ENCODE peak calls at places on chromosome X, in four cellular contexts. U, N, Y and S are unnamed samples.

GRCh38 chrX:69501433-69501832 is 2.7 kb upstream of the NALF2 start:
- DNase-seq in U (no peak), Y (peak), N (no peak), S (no peak)

GRCh38 chrX:38973327-38973726 is 172.1 kb downstream of the MID1IP1 start:
- DNase-seq in N (no peak), U (no peak), Y (no peak), S (no peak)

GRCh38 chrX:23246001-23246400 is 88.6 kb upstream of the PTCHD1 start:
- DNase-seq in U (no peak), N (no peak), Y (no peak), S (no peak)

GRCh38 chrX:47483310-47484268 is 567 bp upstream of the ZNF41 start:
- DNase-seq in N (no peak), Y (peak), U (peak), S (no peak)

GRCh38 chrX:39705299-39705698 is 392.5 kb downstream of the BCOR start:
- DNase-seq in N (peak), Y (no peak), U (no peak), S (no peak)

GRCh38 chrX:143536176-143536575 is 18.9 kb upstream of the SPANXN3 start:
- DNase-seq in Y (no peak), U (no peak), N (no peak), S (no peak)

GRCh38 chrX:31661280-31661679 is 589.4 kb upstream of the FTHL17 start:
- DNase-seq in N (no peak), Y (no peak), U (no peak), S (no peak)

GRCh38 chrX:70044541-70045245 is 5.0 kb downstream of the AWAT2 start:
- DNase-seq in Y (no peak), U (no peak), N (no peak), S (no peak)

GRCh38 chrX:52983526-52983925 is 25.2 kb upstream of the FAM156A start:
- DNase-seq in Y (no peak), N (no peak), U (no peak), S (no peak)

GRCh38 chrX:35682481-35682880 is 115.7 kb upstream of the MAGEB16 start:
- DNase-seq in Y (no peak), U (no peak), N (no peak), S (no peak)

GRCh38 chrX:132631579-132632232 is 142.9 kb upstream of the MBNL3 start:
- DNase-seq in N (peak), U (peak), Y (peak), S (no peak)

GRCh38 chrX:70979136-70979762 is 48.4 kb upstream of the SLC7A3 start:
- DNase-seq in U (peak), N (no peak), Y (peak), S (no peak)

GRCh38 chrX:153944140-153944799 is at the start of gene RENBP:
- DNase-seq in N (peak), U (peak), Y (no peak), S (no peak)

GRCh38 chrX:300334-300733 is 18.3 kb downstream of the GTPBP6 start:
- DNase-seq in N (no peak), Y (no peak), U (no peak), S (no peak)

GRCh38 chrX:154470914-154471568 is 8.0 kb downstream of the LAGE3 start:
- DNase-seq in U (no peak), N (no peak), Y (no peak), S (no peak)

GRCh38 chrX:72297953-72298730 is 7.6 kb downstream of the CITED1 start:
- DNase-seq in U (peak), Y (peak), N (no peak), S (no peak)

GRCh38 chrX:101136235-101136634 is 38.2 kb downstream of the CENPI start:
- DNase-seq in U (no peak), N (no peak), Y (no peak), S (no peak)

GRCh38 chrX:34612036-34612435 is 45.0 kb downstream of the TMEM47 start:
- DNase-seq in N (no peak), Y (no peak), U (no peak), S (no peak)

GRCh38 chrX:41010188-41010846 is 74.9 kb upstream of the USP9X start:
- DNase-seq in Y (peak), U (peak), N (peak), S (no peak)

GRCh38 chrX:132685276-132685675 is 196.4 kb upstream of the MBNL3 start:
- DNase-seq in Y (no peak), N (no peak), U (no peak), S (no peak)

GRCh38 chrX:124346064-124346876 is at the start of gene SH2D1A:
- DNase-seq in N (no peak), Y (no peak), U (no peak), S (no peak)

GRCh38 chrX:65926095-65927019 is 113.5 kb downstream of the VSIG4 start:
- DNase-seq in Y (no peak), U (no peak), N (peak), S (peak)

GRCh38 chrX:153766098-153766817 is 2.2 kb downstream of the PLXNB3 start:
- DNase-seq in U (peak), N (peak), Y (peak), S (no peak)

GRCh38 chrX:103310592-103311400 is at the start of gene BEX2:
- DNase-seq in N (peak), U (peak), Y (no peak), S (no peak)

DNA sequence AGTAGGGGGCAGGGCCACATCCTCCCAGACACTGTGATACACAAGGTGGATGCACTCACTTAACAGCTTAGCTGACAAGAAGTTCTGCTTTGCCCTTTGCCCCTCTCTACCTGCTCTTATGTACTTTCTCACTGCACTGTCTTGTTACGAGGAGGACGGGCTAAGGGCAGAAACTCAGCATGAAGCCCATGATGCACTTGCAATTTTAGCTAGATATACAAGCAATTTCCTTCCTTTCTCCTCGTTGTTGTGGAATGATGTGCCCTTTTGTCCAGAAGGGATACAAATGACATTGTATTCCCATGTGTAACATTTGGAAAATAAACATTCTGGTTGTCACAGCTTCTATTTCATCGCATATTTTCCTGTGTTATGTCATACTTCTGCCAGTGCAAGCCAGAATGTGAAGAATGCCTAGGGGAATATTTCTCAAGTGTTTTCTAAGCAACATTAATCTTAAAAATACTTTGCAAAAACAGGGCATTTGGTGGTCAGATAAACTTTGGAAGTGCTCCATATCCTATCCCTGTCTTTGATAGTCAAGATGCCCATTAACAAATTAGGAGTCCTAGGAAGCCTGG is 47.2 kb downstream of the MAOA start:
- DNase-seq in Y (peak), U (no peak), N (no peak), S (no peak)
- TF ChIP-seq SIN3A in Y (no peak), U (no peak), N (no peak), S (no peak)

GRCh38 chrX:142233400-142233799 is 28.3 kb upstream of the MAGEC2 start:
- DNase-seq in U (no peak), N (no peak), Y (no peak), S (no peak)
- TF ChIP-seq RAD21 in U (no peak), N (no peak), Y (no peak), S (no peak)

GRCh38 chrX:150365953-150366911 is 3.1 kb downstream of the MAMLD1 start:
- DNase-seq in N (peak), Y (no peak), U (no peak), S (no peak)
- TF ChIP-seq FOXM1 in N (no peak), Y (no peak), U (no peak), S (no peak)

GRCh38 chrX:46180258-46180687 is 364.9 kb downstream of the ZNF674 start:
- DNase-seq in Y (peak), N (no peak), U (no peak), S (peak)
- TF ChIP-seq SIN3A in Y (no peak), N (no peak), U (no peak), S (no peak)

GRCh38 chrX:104523858-104524257 is 42.1 kb upstream of the IL1RAPL2 start:
- DNase-seq in N (no peak), U (no peak), Y (no peak), S (no peak)
- TF ChIP-seq RAD21 in N (no peak), U (no peak), Y (no peak), S (no peak)

DNA sequence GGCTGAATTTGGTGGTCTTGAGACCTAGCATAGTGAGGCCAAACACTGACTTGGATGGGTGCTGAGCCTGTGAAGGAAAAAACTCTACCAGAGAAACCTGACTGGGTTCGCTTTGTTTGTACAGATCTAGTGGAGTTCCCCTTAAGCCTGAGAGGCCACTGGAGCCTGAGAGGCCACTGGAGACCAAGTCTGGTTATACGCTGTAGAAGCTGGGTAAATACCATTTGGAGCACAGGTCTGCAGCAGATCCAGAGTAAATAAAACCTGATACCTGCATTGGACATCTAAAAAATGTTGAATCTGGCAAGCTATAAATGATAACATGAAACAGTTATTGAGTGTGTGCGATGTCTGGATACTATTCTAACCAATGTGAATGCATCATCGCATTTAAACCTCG is 104.3 kb upstream of the IGSF1 start:
- DNase-seq in U (no peak), N (no peak), Y (no peak), S (no peak)
- TF ChIP-seq FOXM1 in U (no peak), N (no peak), Y (no peak), S (no peak)

GRCh38 chrX:80432441-80432840 is 12.2 kb downstream of the TENT5D start:
- DNase-seq in U (no peak), N (no peak), Y (no peak), S (no peak)

GRCh38 chrX:80431502-80431832 is 11.2 kb downstream of the TENT5D start:
- DNase-seq in Y (no peak), U (no peak), N (no peak), S (no peak)

GRCh38 chrX:80430826-80431501 is 10.7 kb downstream of the TENT5D start:
- DNase-seq in Y (no peak), N (peak), U (peak), S (no peak)

DNA sequence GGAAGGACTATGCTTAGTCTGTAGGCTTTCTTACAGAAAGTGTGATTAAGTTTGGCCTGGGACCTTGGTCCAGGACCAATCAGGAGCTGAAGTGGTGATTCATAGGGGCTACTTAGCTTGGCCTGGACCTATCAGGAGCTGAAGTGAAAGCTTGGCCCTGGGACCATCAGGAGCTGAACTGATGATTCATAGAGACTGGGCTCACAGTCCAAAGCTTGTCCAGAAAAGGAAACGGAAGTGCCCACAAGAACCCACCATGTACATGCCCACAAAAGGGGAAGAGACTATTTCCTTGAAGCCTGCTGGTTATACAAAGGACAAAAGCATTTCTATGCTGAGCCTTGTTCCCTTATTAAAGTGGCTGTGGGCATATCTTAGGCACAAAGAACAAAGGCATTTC is 12.6 kb downstream of the TENT5D start:
- DNase-seq in N (no peak), Y (no peak), U (no peak), S (no peak)
- TF ChIP-seq SIN3A in N (no peak), Y (no peak), U (no peak), S (no peak)

GRCh38 chrX:109855501-109855900 is 122.4 kb upstream of the ACSL4 start:
- DNase-seq in U (no peak), N (no peak), Y (peak), S (no peak)

GRCh38 chrX:109857898-109858297 is 124.8 kb upstream of the ACSL4 start:
- DNase-seq in Y (no peak), U (no peak), N (no peak), S (no peak)

GRCh38 chrX:109859673-109860072 is 126.6 kb upstream of the ACSL4 start:
- DNase-seq in U (no peak), N (peak), Y (no peak), S (no peak)

GRCh38 chrX:109856974-109857373 is 123.9 kb upstream of the ACSL4 start:
- DNase-seq in N (peak), Y (peak), U (peak), S (no peak)

DNA sequence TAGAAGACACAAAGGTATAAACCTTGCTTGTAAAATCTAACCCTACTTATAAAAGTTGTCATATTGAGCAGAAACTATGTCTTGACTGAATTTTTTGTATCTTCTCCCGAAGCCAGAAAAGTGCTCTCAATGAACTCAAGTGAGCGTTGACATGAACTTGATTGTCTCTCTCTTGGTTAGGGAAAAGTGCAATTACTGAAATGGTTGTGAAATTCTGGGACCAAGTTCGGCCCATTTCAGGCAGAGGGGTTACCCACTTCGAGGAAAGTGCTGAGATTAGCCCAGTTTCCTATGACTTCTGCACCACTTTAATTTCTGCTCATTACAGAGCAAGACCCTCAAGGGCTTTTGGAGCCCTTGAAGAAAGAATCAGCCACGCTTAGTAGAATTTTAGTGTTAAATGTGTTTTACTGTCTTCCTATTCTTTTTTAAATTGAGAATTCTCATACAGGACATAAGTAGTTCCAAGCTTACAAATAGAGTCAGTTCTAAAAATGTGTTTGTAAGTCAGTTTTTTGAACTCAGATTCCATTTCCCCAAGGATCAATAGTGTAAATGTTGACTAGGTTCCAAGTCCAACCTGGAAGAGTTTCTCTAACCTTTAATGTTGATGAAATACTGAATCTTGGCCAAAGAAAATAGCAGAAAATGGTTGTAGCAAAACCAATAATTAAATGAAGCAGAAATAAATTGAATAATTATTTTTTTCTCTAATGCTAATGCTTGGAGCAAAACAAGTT is 125.7 kb upstream of the ACSL4 start:
- DNase-seq in Y (peak), U (no peak), N (no peak), S (no peak)
- TF ChIP-seq RAD21 in Y (no peak), U (no peak), N (no peak), S (no peak)

GRCh38 chrX:42710452-42710851 is 67.5 kb downstream of the PPP1R2C start:
- DNase-seq in Y (no peak), N (no peak), U (no peak), S (no peak)

GRCh38 chrX:42707742-42708141 is 70.2 kb downstream of the PPP1R2C start:
- DNase-seq in N (no peak), Y (no peak), U (no peak), S (no peak)

GRCh38 chrX:42708222-42708621 is 69.7 kb downstream of the PPP1R2C start:
- DNase-seq in U (no peak), N (no peak), Y (no peak), S (no peak)

GRCh38 chrX:42704454-42704853 is 73.5 kb downstream of the PPP1R2C start:
- DNase-seq in N (no peak), Y (no peak), U (no peak), S (no peak)
- TF ChIP-seq FOXM1 in N (no peak), Y (no peak), U (no peak), S (no peak)